ENCODE peak calls at places on chromosome 11, in nine cellular contexts. P is uterus; Y is DND-41; Q is heart right ventricle; O is MM.1S; X is CD8-positive, alpha-beta memory T cell; H is coronary artery; J is RWPE1; T is left lung. U is an unnamed sample.

GRCh38 chr11:113603277-113604059 is 102.6 kb downstream of the TMPRSS5 start:
- DNase-seq in P (no peak), Y (no peak), Q (peak; percentile 78), O (no peak), X (no peak), H (no peak), J (no peak), T (no peak), U (no peak)

GRCh38 chr11:111064118-111064517 is 181.4 kb upstream of the POU2AF2 start:
- DNase-seq in P (no peak), Y (no peak), Q (no peak), O (no peak), X (no peak), H (no peak), J (no peak), T (no peak), U (no peak)

GRCh38 chr11:33721291-33721840 is 14.9 kb downstream of the CD59 start:
- DNase-seq in P (no peak), Y (no peak), Q (no peak), O (no peak), X (no peak), H (no peak), J (no peak), T (no peak), U (no peak)

GRCh38 chr11:69644071-69644961 is 3.4 kb downstream of the CCND1 start:
- DNase-seq in P (no peak), Y (no peak), Q (peak; percentile 82), O (no peak), X (no peak), H (peak; percentile 81), J (no peak), T (peak; percentile 93), U (no peak)

GRCh38 chr11:83025267-83025704 is 46.4 kb downstream of the RAB30 start:
- DNase-seq in P (no peak), Y (no peak), Q (no peak), O (peak; percentile 46), X (no peak), H (no peak), J (no peak), T (no peak), U (no peak)

GRCh38 chr11:19374189-19374588 is 133.4 kb upstream of the E2F8 start:
- DNase-seq in P (no peak), Y (no peak), Q (no peak), O (no peak), X (no peak), H (peak; percentile 5), J (peak; percentile 96), T (no peak), U (peak; percentile 89)

GRCh38 chr11:69425895-69426544 is 55.4 kb upstream of the LINC01488 start:
- DNase-seq in P (no peak), Y (no peak), Q (no peak), O (no peak), X (peak; percentile 28), H (no peak), J (no peak), T (no peak), U (no peak)

GRCh38 chr11:22703040-22703439 is 36.6 kb downstream of the GAS2 start:
- DNase-seq in P (no peak), Y (no peak), Q (no peak), O (no peak), X (no peak), H (no peak), J (peak; percentile 59), T (no peak), U (peak; percentile 60)

GRCh38 chr11:69257838-69258658 is 35.9 kb upstream of the MYEOV start:
- DNase-seq in P (no peak), Y (no peak), Q (no peak), O (no peak), X (no peak), H (no peak), J (no peak), T (no peak), U (no peak)

GRCh38 chr11:86610559-86611341 is 61.7 kb downstream of the ME3 start:
- DNase-seq in P (no peak), Y (no peak), Q (no peak), O (no peak), X (no peak), H (no peak), J (no peak), T (no peak), U (no peak)

DNA sequence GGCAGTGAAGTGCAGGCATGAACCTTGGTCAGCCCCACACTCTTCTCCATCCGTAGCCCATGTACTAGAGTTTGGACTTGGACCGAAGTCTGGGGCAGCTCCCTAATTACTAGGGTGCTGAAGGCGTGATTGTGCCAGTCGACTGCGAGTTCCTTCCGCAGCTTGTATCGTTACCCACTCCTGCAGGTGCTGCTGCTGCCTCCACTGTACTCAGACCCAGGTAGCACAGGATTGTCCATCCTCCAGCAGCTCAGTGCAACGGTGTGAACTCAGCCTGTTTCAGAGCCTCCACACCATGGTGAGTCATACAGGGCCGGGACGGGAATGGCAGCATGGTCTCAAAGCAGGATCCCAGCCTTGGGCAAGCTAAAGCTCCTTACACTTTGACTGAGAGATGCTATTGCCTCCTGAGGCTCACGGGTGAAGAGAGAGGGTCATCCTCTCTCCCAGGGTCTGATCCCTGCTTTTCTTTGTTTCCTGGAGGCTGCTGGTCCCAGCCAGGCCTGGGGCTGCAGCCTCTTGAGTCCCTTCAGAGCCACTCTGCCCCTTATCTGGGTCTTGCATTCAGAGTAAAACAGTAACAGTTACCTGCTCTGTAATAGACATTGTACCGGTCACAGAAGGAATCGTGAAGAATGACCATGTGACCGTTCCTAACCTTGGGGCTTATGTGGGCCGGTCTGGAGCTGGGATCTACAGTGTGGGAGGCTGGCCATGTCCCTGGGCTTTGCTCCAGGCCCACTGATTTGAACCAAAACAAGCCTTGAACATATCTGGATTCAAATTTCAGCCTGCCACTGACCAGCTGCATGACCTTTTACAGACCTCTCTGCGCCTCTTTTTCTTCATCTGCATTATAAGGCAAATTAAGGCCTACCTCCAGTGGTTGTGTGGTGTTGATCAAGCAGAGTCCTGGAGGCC is 1.7 kb downstream of the TKFC start:
- DNase-seq in P (no peak), Y (no peak), Q (no peak), O (no peak), X (no peak), H (no peak), J (peak; percentile 51), T (no peak), U (no peak)
- H3K27ac ChIP-seq in P (peak overlapping the region; percentile 55), Y (peak overlapping the region; percentile 88), Q (peak overlapping the region; percentile 14), O (no peak overlapping the region), X (peak overlapping the region; percentile 38), H (no peak overlapping the region), J (peak overlapping the region; percentile 84), T (no peak overlapping the region), U (peak overlapping the region; percentile 68)

GRCh38 chr11:43784301-43784700 is 96.3 kb upstream of the ALKBH3 start:
- DNase-seq in P (no peak), Y (no peak), Q (no peak), O (no peak), X (no peak), H (no peak), J (no peak), T (no peak), U (no peak)
- H3K27ac ChIP-seq in P (no peak overlapping the region), Y (no peak overlapping the region), Q (no peak overlapping the region), O (no peak overlapping the region), X (no peak overlapping the region), H (no peak overlapping the region), J (no peak overlapping the region), T (no peak overlapping the region), U (no peak overlapping the region)

DNA sequence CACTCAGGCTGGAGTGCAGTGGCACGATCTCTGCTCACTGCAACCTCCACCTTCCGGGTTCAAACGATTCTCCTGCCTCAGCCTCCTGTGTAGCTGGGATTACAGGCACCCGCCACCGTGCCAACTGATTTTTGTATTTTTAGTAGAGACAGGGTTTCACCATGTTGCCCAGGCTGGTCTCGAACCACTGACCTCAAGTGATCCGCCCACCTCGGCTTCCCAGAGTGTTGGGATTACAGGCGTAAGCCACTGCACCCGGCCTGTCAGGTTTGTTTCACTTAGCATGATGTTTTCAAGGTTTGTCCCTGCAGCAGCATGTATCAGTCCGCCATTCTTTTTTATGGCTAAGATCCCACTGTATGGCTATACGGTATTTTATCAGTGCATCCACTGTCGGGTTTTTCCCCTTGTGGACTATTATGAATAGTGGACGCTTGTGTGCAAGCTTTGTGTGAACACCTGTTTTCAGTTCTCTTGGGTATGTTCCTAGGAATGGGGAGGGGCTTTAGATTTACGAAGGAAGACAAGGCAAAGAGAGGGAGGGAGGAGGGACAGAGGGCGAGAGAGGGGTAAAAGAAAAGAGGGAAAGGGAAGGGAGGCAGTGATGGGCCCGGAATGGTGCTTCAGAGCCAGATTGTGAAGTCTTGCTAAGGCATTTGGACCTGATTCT is 13.9 kb upstream of the CDC42EP2 start:
- DNase-seq in P (no peak), Y (no peak), Q (no peak), O (no peak), X (no peak), H (no peak), J (no peak), T (no peak), U (no peak)
- H3K27ac ChIP-seq in P (peak overlapping the region; percentile 91), Y (no peak overlapping the region), Q (peak overlapping the region; percentile 61), O (no peak overlapping the region), X (no peak overlapping the region), H (no peak overlapping the region), J (peak overlapping the region; percentile 69), T (no peak overlapping the region), U (no peak overlapping the region)

GRCh38 chr11:59173080-59173963 is 1.4 kb downstream of the DTX4 start:
- DNase-seq in P (peak; percentile 38), Y (no peak), Q (peak; percentile 24), O (no peak), X (peak; percentile 31), H (no peak), J (peak; percentile 20), T (peak; percentile 87), U (no peak)
- H3K27ac ChIP-seq in P (peak overlapping the region; percentile 89), Y (no peak overlapping the region), Q (peak overlapping the region; percentile 80), O (no peak overlapping the region), X (no peak overlapping the region), H (peak overlapping the region; percentile 63), J (peak overlapping the region; percentile 93), T (peak overlapping the region; percentile 81), U (peak overlapping the region; percentile 96)

GRCh38 chr11:7332962-7333361 is 81.3 kb downstream of the SYT9 start:
- DNase-seq in P (no peak), Y (no peak), Q (no peak), O (no peak), X (no peak), H (no peak), J (no peak), T (no peak), U (no peak)
- H3K27ac ChIP-seq in P (no peak overlapping the region), Y (no peak overlapping the region), Q (no peak overlapping the region), O (no peak overlapping the region), X (no peak overlapping the region), H (no peak overlapping the region), J (no peak overlapping the region), T (no peak overlapping the region), U (no peak overlapping the region)